ENCODE peak calls at places on chromosomes 4 and X, in ten cellular contexts. One of them, this sample, is unnamed.
A peak's percentile ranks its signal among the peaks of the same experiment; 100 is the strongest.

GRCh38 chr4:176188654-176189053 is 6.7 kb downstream of the SPATA4 start:
- DNase-seq in posterior vena cava: no peak
- DNase-seq in stimulated activated CD8-positive, alpha-beta memory T cell treated with anti-CD3 and anti-CD28 coated beads, Interleukin-12 subunit alpha, Interleukin-12 subunit beta, amount 100 ng/mL, for 4 hours: no peak
- DNase-seq in T-helper 1 cell: no peak
- DNase-seq in right lobe of liver: no peak
- DNase-seq in HEK293T: no peak
- DNase-seq in GM04504: no peak
- DNase-seq in Daoy: no peak
- DNase-seq in stimulated activated CD4-positive, alpha-beta T cell treated with anti-CD3 and anti-CD28 coated beads, TNF-alpha, amount 100 ng/mL, for 4 hours: no peak
- DNase-seq in left ventricle myocardium inferior: no peak
- DNase-seq in this sample: no peak

GRCh38 chrX:97310373-97310772 is 426.7 kb downstream of the RPA4 start:
- DNase-seq in GM04504: no peak
- DNase-seq in stimulated activated CD4-positive, alpha-beta T cell treated with anti-CD3 and anti-CD28 coated beads, TNF-alpha, amount 100 ng/mL, for 4 hours: no peak
- DNase-seq in right lobe of liver: no peak
- DNase-seq in stimulated activated CD8-positive, alpha-beta memory T cell treated with anti-CD3 and anti-CD28 coated beads, Interleukin-12 subunit alpha, Interleukin-12 subunit beta, amount 100 ng/mL, for 4 hours: no peak
- DNase-seq in T-helper 1 cell: no peak
- DNase-seq in left ventricle myocardium inferior: no peak
- DNase-seq in Daoy: peak; percentile 4
- DNase-seq in posterior vena cava: no peak
- DNase-seq in HEK293T: no peak
- DNase-seq in this sample: no peak

GRCh38 chr4:1788254-1788973 is 4.7 kb upstream of the FGFR3 start:
- DNase-seq in T-helper 1 cell: no peak
- DNase-seq in right lobe of liver: no peak
- DNase-seq in HEK293T: no peak
- DNase-seq in left ventricle myocardium inferior: no peak
- DNase-seq in GM04504: no peak
- DNase-seq in stimulated activated CD4-positive, alpha-beta T cell treated with anti-CD3 and anti-CD28 coated beads, TNF-alpha, amount 100 ng/mL, for 4 hours: no peak
- DNase-seq in stimulated activated CD8-positive, alpha-beta memory T cell treated with anti-CD3 and anti-CD28 coated beads, Interleukin-12 subunit alpha, Interleukin-12 subunit beta, amount 100 ng/mL, for 4 hours: no peak
- DNase-seq in Daoy: no peak
- DNase-seq in posterior vena cava: no peak
- DNase-seq in this sample: no peak

GRCh38 chr4:17786567-17786966 is 5.1 kb upstream of the FAM184B start:
- DNase-seq in Daoy: no peak
- DNase-seq in stimulated activated CD4-positive, alpha-beta T cell treated with anti-CD3 and anti-CD28 coated beads, TNF-alpha, amount 100 ng/mL, for 4 hours: no peak
- DNase-seq in HEK293T: no peak
- DNase-seq in left ventricle myocardium inferior: no peak
- DNase-seq in stimulated activated CD8-positive, alpha-beta memory T cell treated with anti-CD3 and anti-CD28 coated beads, Interleukin-12 subunit alpha, Interleukin-12 subunit beta, amount 100 ng/mL, for 4 hours: no peak
- DNase-seq in T-helper 1 cell: no peak
- DNase-seq in right lobe of liver: no peak
- DNase-seq in GM04504: no peak
- DNase-seq in posterior vena cava: no peak
- DNase-seq in this sample: no peak

GRCh38 chr4:56637791-56638190 is 43.3 kb downstream of the HOPX start:
- DNase-seq in GM04504: no peak
- DNase-seq in left ventricle myocardium inferior: no peak
- DNase-seq in stimulated activated CD8-positive, alpha-beta memory T cell treated with anti-CD3 and anti-CD28 coated beads, Interleukin-12 subunit alpha, Interleukin-12 subunit beta, amount 100 ng/mL, for 4 hours: no peak
- DNase-seq in T-helper 1 cell: no peak
- DNase-seq in stimulated activated CD4-positive, alpha-beta T cell treated with anti-CD3 and anti-CD28 coated beads, TNF-alpha, amount 100 ng/mL, for 4 hours: no peak
- DNase-seq in Daoy: no peak
- DNase-seq in posterior vena cava: no peak
- DNase-seq in HEK293T: no peak
- DNase-seq in right lobe of liver: no peak
- DNase-seq in this sample: no peak

GRCh38 chrX:107571296-107571998 is 56.9 kb upstream of the PRPS1 start:
- DNase-seq in GM04504: peak; percentile 74
- DNase-seq in Daoy: peak; percentile 86
- DNase-seq in stimulated activated CD8-positive, alpha-beta memory T cell treated with anti-CD3 and anti-CD28 coated beads, Interleukin-12 subunit alpha, Interleukin-12 subunit beta, amount 100 ng/mL, for 4 hours: no peak
- DNase-seq in T-helper 1 cell: no peak
- DNase-seq in right lobe of liver: no peak
- DNase-seq in HEK293T: no peak
- DNase-seq in stimulated activated CD4-positive, alpha-beta T cell treated with anti-CD3 and anti-CD28 coated beads, TNF-alpha, amount 100 ng/mL, for 4 hours: no peak
- DNase-seq in left ventricle myocardium inferior: no peak
- DNase-seq in posterior vena cava: peak; percentile 86
- DNase-seq in this sample: no peak

GRCh38 chr4:5710065-5710961 is 688 bp upstream of the EVC start:
- DNase-seq in stimulated activated CD8-positive, alpha-beta memory T cell treated with anti-CD3 and anti-CD28 coated beads, Interleukin-12 subunit alpha, Interleukin-12 subunit beta, amount 100 ng/mL, for 4 hours: no peak
- DNase-seq in right lobe of liver: no peak
- DNase-seq in GM04504: no peak
- DNase-seq in Daoy: peak; percentile 23
- DNase-seq in stimulated activated CD4-positive, alpha-beta T cell treated with anti-CD3 and anti-CD28 coated beads, TNF-alpha, amount 100 ng/mL, for 4 hours: no peak
- DNase-seq in left ventricle myocardium inferior: no peak
- DNase-seq in HEK293T: peak; percentile 59
- DNase-seq in posterior vena cava: no peak
- DNase-seq in T-helper 1 cell: no peak
- DNase-seq in this sample: no peak

GRCh38 chrX:3522016-3522690 is 175.7 kb upstream of the MXRA5 start:
- DNase-seq in stimulated activated CD8-positive, alpha-beta memory T cell treated with anti-CD3 and anti-CD28 coated beads, Interleukin-12 subunit alpha, Interleukin-12 subunit beta, amount 100 ng/mL, for 4 hours: no peak
- DNase-seq in right lobe of liver: no peak
- DNase-seq in posterior vena cava: no peak
- DNase-seq in left ventricle myocardium inferior: no peak
- DNase-seq in T-helper 1 cell: no peak
- DNase-seq in Daoy: no peak
- DNase-seq in stimulated activated CD4-positive, alpha-beta T cell treated with anti-CD3 and anti-CD28 coated beads, TNF-alpha, amount 100 ng/mL, for 4 hours: no peak
- DNase-seq in HEK293T: no peak
- DNase-seq in GM04504: peak; percentile 76
- DNase-seq in this sample: no peak

GRCh38 chr4:138297743-138298405 is 55.7 kb upstream of the SLC7A11 start:
- DNase-seq in stimulated activated CD8-positive, alpha-beta memory T cell treated with anti-CD3 and anti-CD28 coated beads, Interleukin-12 subunit alpha, Interleukin-12 subunit beta, amount 100 ng/mL, for 4 hours: no peak
- DNase-seq in GM04504: peak; percentile 44
- DNase-seq in Daoy: no peak
- DNase-seq in left ventricle myocardium inferior: no peak
- DNase-seq in HEK293T: no peak
- DNase-seq in right lobe of liver: no peak
- DNase-seq in posterior vena cava: no peak
- DNase-seq in T-helper 1 cell: no peak
- DNase-seq in stimulated activated CD4-positive, alpha-beta T cell treated with anti-CD3 and anti-CD28 coated beads, TNF-alpha, amount 100 ng/mL, for 4 hours: no peak
- DNase-seq in this sample: no peak

This sample was measured in activated CD4-positive, alpha-beta T cell treated with anti-CD3 and anti-CD28 coated beads for 36 hours.